ENCODE peak calls at places on chromosomes 11 and 22, in six cellular contexts. One of them, this sample, is unnamed.

GRCh38 chr11:8321876-8322275 is 58.2 kb upstream of the LMO1 start:
- DNase-seq in gastrocnemius medialis: no peak
- DNase-seq in small intestine: no peak
- DNase-seq in stromal cell of bone marrow: no peak
- DNase-seq in amniotic stem cell: no peak
- DNase-seq in fibroblast of mammary gland: no peak
- DNase-seq in this sample: no peak

GRCh38 chr11:64650923-64651523 is 60.0 kb downstream of the SLC22A12 start:
- DNase-seq in gastrocnemius medialis: no peak
- DNase-seq in small intestine: no peak
- DNase-seq in stromal cell of bone marrow: no peak
- DNase-seq in amniotic stem cell: no peak
- DNase-seq in fibroblast of mammary gland: peak; percentile 34
- DNase-seq in this sample: no peak

GRCh38 chr22:45154383-45154782 is 9.3 kb upstream of the NUP50 start:
- DNase-seq in gastrocnemius medialis: no peak
- DNase-seq in small intestine: peak; percentile 53
- DNase-seq in stromal cell of bone marrow: no peak
- DNase-seq in amniotic stem cell: no peak
- DNase-seq in fibroblast of mammary gland: peak; percentile 72
- DNase-seq in this sample: no peak

GRCh38 chr22:48841881-48842582 is 985.6 kb downstream of the BRD1 start:
- DNase-seq in gastrocnemius medialis: no peak
- DNase-seq in small intestine: no peak
- DNase-seq in stromal cell of bone marrow: no peak
- DNase-seq in amniotic stem cell: no peak
- DNase-seq in fibroblast of mammary gland: no peak
- DNase-seq in this sample: no peak

GRCh38 chr11:134752526-134752925 is 340.5 kb upstream of the B3GAT1 start:
- DNase-seq in gastrocnemius medialis: no peak
- DNase-seq in small intestine: no peak
- DNase-seq in stromal cell of bone marrow: no peak
- DNase-seq in amniotic stem cell: no peak
- DNase-seq in fibroblast of mammary gland: no peak
- DNase-seq in this sample: no peak

GRCh38 chr11:75087319-75088055 is 9.2 kb downstream of the OR2AT4 start:
- DNase-seq in gastrocnemius medialis: no peak
- DNase-seq in small intestine: no peak
- DNase-seq in stromal cell of bone marrow: no peak
- DNase-seq in amniotic stem cell: no peak
- DNase-seq in fibroblast of mammary gland: no peak
- DNase-seq in this sample: no peak

GRCh38 chr11:35526370-35526792 is 965 bp upstream of the PAMR1 start:
- DNase-seq in gastrocnemius medialis: no peak
- DNase-seq in small intestine: no peak
- DNase-seq in stromal cell of bone marrow: no peak
- DNase-seq in amniotic stem cell: no peak
- DNase-seq in fibroblast of mammary gland: peak; percentile 79
- DNase-seq in this sample: no peak

GRCh38 chr22:25039255-25039654 is 86.7 kb downstream of the KIAA1671 start:
- DNase-seq in gastrocnemius medialis: no peak
- DNase-seq in small intestine: no peak
- DNase-seq in stromal cell of bone marrow: no peak
- DNase-seq in amniotic stem cell: no peak
- DNase-seq in fibroblast of mammary gland: no peak
- DNase-seq in this sample: no peak

GRCh38 chr11:63536669-63537292 is at the start of gene PLAAT4:
- DNase-seq in gastrocnemius medialis: no peak
- DNase-seq in small intestine: peak; percentile 82
- DNase-seq in stromal cell of bone marrow: peak; percentile 61
- DNase-seq in amniotic stem cell: no peak
- DNase-seq in fibroblast of mammary gland: peak; percentile 64
- DNase-seq in this sample: no peak

GRCh38 chr11:66934971-66935779 is 23.0 kb downstream of the PC start:
- DNase-seq in gastrocnemius medialis: no peak
- DNase-seq in small intestine: no peak
- DNase-seq in stromal cell of bone marrow: peak; percentile 40
- DNase-seq in amniotic stem cell: no peak
- DNase-seq in fibroblast of mammary gland: peak; percentile 86
- DNase-seq in this sample: no peak

GRCh38 chr11:3123316-3123715 is 41.8 kb downstream of the OSBPL5 start:
- DNase-seq in gastrocnemius medialis: peak; percentile 73
- DNase-seq in small intestine: peak; percentile 33
- DNase-seq in stromal cell of bone marrow: no peak
- DNase-seq in amniotic stem cell: no peak
- DNase-seq in fibroblast of mammary gland: peak; percentile 66
- DNase-seq in this sample: peak; percentile 88

GRCh38 chr11:79466411-79466810 is 25.6 kb upstream of the TENM4 start:
- DNase-seq in gastrocnemius medialis: no peak
- DNase-seq in small intestine: no peak
- DNase-seq in stromal cell of bone marrow: peak; percentile 28
- DNase-seq in amniotic stem cell: peak; percentile 61
- DNase-seq in fibroblast of mammary gland: peak; percentile 56
- DNase-seq in this sample: no peak

GRCh38 chr11:10892250-10892649 is 34.4 kb upstream of the ZBED5 start:
- DNase-seq in gastrocnemius medialis: no peak
- DNase-seq in small intestine: peak; percentile 25
- DNase-seq in stromal cell of bone marrow: no peak
- DNase-seq in amniotic stem cell: no peak
- DNase-seq in fibroblast of mammary gland: no peak
- DNase-seq in this sample: no peak

This sample was measured in NCI-H345.